ENCODE peak calls at places on chromosomes 13 and 19, in four cellular contexts. One of them, this sample, is unnamed.

GRCh38 chr13:48534911-48535501 is 2.1 kb upstream of the RCBTB2 start:
- DNase-seq in body of pancreas: no peak
- DNase-seq in K562: no peak
- DNase-seq in MM.1S: no peak
- DNase-seq in this sample: no peak

GRCh38 chr13:49624207-49624606 is 4.1 kb upstream of the ARL11 start:
- DNase-seq in body of pancreas: no peak
- DNase-seq in K562: no peak
- DNase-seq in MM.1S: no peak
- DNase-seq in this sample: no peak

GRCh38 chr13:108176685-108177274 is 38.6 kb downstream of the LIG4 start:
- DNase-seq in body of pancreas: peak; percentile 45
- DNase-seq in K562: peak; percentile 36
- DNase-seq in MM.1S: no peak
- DNase-seq in this sample: peak; percentile 51

GRCh38 chr13:110525328-110526319 is 35.9 kb downstream of the RAB20 start:
- DNase-seq in body of pancreas: no peak
- DNase-seq in K562: no peak
- DNase-seq in MM.1S: peak; percentile 97
- DNase-seq in this sample: no peak

GRCh38 chr19:32041681-32042292 is 303.6 kb upstream of the ZNF507 start:
- DNase-seq in body of pancreas: peak; percentile 45
- DNase-seq in K562: peak; percentile 59
- DNase-seq in MM.1S: peak; percentile 49
- DNase-seq in this sample: peak; percentile 72

GRCh38 chr19:4201798-4202197 is 19.3 kb downstream of the ANKRD24 start:
- DNase-seq in body of pancreas: no peak
- DNase-seq in K562: no peak
- DNase-seq in MM.1S: no peak
- DNase-seq in this sample: no peak

GRCh38 chr19:30883071-30883470 is 466.2 kb downstream of the TSHZ3 start:
- DNase-seq in body of pancreas: no peak
- DNase-seq in K562: no peak
- DNase-seq in MM.1S: no peak
- DNase-seq in this sample: no peak

GRCh38 chr13:25217023-25217909 is 45.2 kb upstream of the AMER2 start:
- DNase-seq in body of pancreas: no peak
- DNase-seq in K562: no peak
- DNase-seq in MM.1S: no peak
- DNase-seq in this sample: no peak

GRCh38 chr13:109657395-109657794 is 129.0 kb downstream of the IRS2 start:
- DNase-seq in body of pancreas: no peak
- DNase-seq in K562: no peak
- DNase-seq in MM.1S: no peak
- DNase-seq in this sample: no peak

GRCh38 chr13:41842029-41842428 is 118.9 kb downstream of the VWA8 start:
- DNase-seq in body of pancreas: no peak
- DNase-seq in K562: no peak
- DNase-seq in MM.1S: no peak
- DNase-seq in this sample: no peak

GRCh38 chr13:34817246-34817645 is 124.8 kb upstream of the NBEA start:
- DNase-seq in body of pancreas: no peak
- DNase-seq in K562: no peak
- DNase-seq in MM.1S: no peak
- DNase-seq in this sample: no peak

GRCh38 chr19:40803857-40804782 is 5.1 kb downstream of the EGLN2 start:
- DNase-seq in body of pancreas: peak; percentile 70
- DNase-seq in K562: peak; percentile 30
- DNase-seq in MM.1S: peak; percentile 24
- DNase-seq in this sample: no peak

GRCh38 chr13:100214886-100215285 is 126.0 kb downstream of the PCCA start:
- DNase-seq in body of pancreas: no peak
- DNase-seq in K562: no peak
- DNase-seq in MM.1S: no peak
- DNase-seq in this sample: no peak

GRCh38 chr13:66665991-66666390 is 564.1 kb downstream of the PCDH9 start:
- DNase-seq in body of pancreas: no peak
- DNase-seq in K562: no peak
- DNase-seq in MM.1S: no peak
- DNase-seq in this sample: peak; percentile 7

GRCh38 chr19:38722947-38723605 is 21.2 kb downstream of the CAPN12 start:
- DNase-seq in body of pancreas: no peak
- DNase-seq in K562: no peak
- DNase-seq in MM.1S: no peak
- DNase-seq in this sample: no peak

GRCh38 chr19:37007587-37008220 is 70.5 kb upstream of the ZNF420 start:
- DNase-seq in body of pancreas: peak; percentile 55
- DNase-seq in K562: peak; percentile 41
- DNase-seq in MM.1S: no peak
- DNase-seq in this sample: no peak

GRCh38 chr19:4199699-4200293 is 17.3 kb downstream of the ANKRD24 start:
- DNase-seq in body of pancreas: no peak
- DNase-seq in K562: peak; percentile 42
- DNase-seq in MM.1S: no peak
- DNase-seq in this sample: no peak

GRCh38 chr13:33446821-33447481 is 161.4 kb upstream of the STARD13 start:
- DNase-seq in body of pancreas: no peak
- DNase-seq in K562: no peak
- DNase-seq in MM.1S: no peak
- DNase-seq in this sample: no peak

GRCh38 chr19:13460045-13460444 is 46.2 kb downstream of the CACNA1A start:
- DNase-seq in body of pancreas: no peak
- DNase-seq in K562: no peak
- DNase-seq in MM.1S: no peak
- DNase-seq in this sample: no peak

GRCh38 chr13:51681037-51681678 is 96.9 kb downstream of the WDFY2 start:
- DNase-seq in body of pancreas: no peak
- DNase-seq in K562: no peak
- DNase-seq in MM.1S: no peak
- DNase-seq in this sample: no peak

GRCh38 chr13:41060723-41061074 is 610 bp upstream of the WBP4 start:
- DNase-seq in body of pancreas: peak; percentile 76
- DNase-seq in K562: peak; percentile 64
- DNase-seq in MM.1S: peak; percentile 61
- DNase-seq in this sample: peak; percentile 79

GRCh38 chr19:38389101-38389925 is 816 bp downstream of the SPRED3 start:
- DNase-seq in body of pancreas: no peak
- DNase-seq in K562: no peak
- DNase-seq in MM.1S: no peak
- DNase-seq in this sample: peak; percentile 15

GRCh38 chr13:96581741-96582140 is 412.5 kb downstream of the OXGR1 start:
- DNase-seq in body of pancreas: no peak
- DNase-seq in K562: no peak
- DNase-seq in MM.1S: no peak
- DNase-seq in this sample: no peak

GRCh38 chr19:51365211-51366049 is 758 bp downstream of the ETFB start:
- DNase-seq in body of pancreas: peak; percentile 26
- DNase-seq in K562: no peak
- DNase-seq in MM.1S: no peak
- DNase-seq in this sample: no peak
- TF ChIP-seq CTCF in body of pancreas: no peak
- TF ChIP-seq CTCF in K562: peak; percentile 26
- TF ChIP-seq CTCF in MM.1S: no peak
- TF ChIP-seq CTCF in this sample: no peak

GRCh38 chr13:27712421-27712820 is 79.9 kb upstream of the GSX1 start:
- DNase-seq in body of pancreas: peak; percentile 33
- DNase-seq in K562: no peak
- DNase-seq in MM.1S: no peak
- DNase-seq in this sample: no peak
- TF ChIP-seq CTCF in body of pancreas: peak; percentile 64
- TF ChIP-seq CTCF in K562: no peak
- TF ChIP-seq CTCF in MM.1S: no peak
- TF ChIP-seq CTCF in this sample: no peak

GRCh38 chr13:42876270-42876714 is 94.9 kb downstream of the FAM216B start:
- DNase-seq in body of pancreas: no peak
- DNase-seq in K562: no peak
- DNase-seq in MM.1S: no peak
- DNase-seq in this sample: no peak

GRCh38 chr13:42875448-42876269 is 94.3 kb downstream of the FAM216B start:
- DNase-seq in body of pancreas: no peak
- DNase-seq in K562: no peak
- DNase-seq in MM.1S: no peak
- DNase-seq in this sample: peak; percentile 25

GRCh38 chr13:42880241-42880640 is 98.9 kb downstream of the FAM216B start:
- DNase-seq in body of pancreas: no peak
- DNase-seq in K562: no peak
- DNase-seq in MM.1S: no peak
- DNase-seq in this sample: no peak

GRCh38 chr13:42878721-42879120 is 97.3 kb downstream of the FAM216B start:
- DNase-seq in body of pancreas: no peak
- DNase-seq in K562: no peak
- DNase-seq in MM.1S: no peak
- DNase-seq in this sample: no peak

DNA sequence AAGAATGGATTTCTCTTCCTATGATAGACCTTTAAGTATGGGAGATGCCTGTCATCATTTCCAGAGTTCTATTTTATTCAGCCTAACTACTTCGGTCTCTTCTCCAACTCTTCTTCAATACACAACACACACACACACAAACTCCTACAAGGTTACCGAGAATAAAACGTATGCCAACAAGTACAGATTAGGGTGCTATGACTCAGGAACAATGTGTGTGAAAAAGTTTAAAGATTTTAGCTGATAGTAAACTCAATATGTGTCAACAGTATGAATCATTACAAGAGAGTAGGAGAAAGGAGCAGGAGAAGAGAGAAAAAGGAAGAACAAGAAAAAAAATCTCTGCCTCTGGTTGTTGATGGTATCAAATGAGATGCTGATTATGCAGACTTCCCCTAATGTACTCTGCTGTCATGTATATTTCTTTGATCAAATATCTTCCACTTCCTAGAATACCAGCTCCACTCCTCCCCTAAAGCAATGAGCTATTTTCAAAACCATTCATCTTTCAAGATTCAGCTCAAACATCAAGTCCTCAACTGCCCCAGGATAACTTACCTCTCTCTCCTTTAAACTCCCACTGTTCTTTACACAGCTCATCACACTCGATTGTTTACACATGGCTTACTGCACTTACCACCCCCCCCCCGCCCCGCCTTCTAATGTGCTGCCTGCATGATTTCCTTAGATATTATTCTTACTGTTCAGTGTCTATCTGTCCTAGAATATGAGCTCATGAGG is 95.6 kb downstream of the FAM216B start:
- DNase-seq in body of pancreas: no peak
- DNase-seq in K562: no peak
- DNase-seq in MM.1S: no peak
- DNase-seq in this sample: no peak
- TF ChIP-seq CTCF in body of pancreas: no peak
- TF ChIP-seq CTCF in K562: no peak
- TF ChIP-seq CTCF in MM.1S: no peak
- TF ChIP-seq CTCF in this sample: no peak

DNA sequence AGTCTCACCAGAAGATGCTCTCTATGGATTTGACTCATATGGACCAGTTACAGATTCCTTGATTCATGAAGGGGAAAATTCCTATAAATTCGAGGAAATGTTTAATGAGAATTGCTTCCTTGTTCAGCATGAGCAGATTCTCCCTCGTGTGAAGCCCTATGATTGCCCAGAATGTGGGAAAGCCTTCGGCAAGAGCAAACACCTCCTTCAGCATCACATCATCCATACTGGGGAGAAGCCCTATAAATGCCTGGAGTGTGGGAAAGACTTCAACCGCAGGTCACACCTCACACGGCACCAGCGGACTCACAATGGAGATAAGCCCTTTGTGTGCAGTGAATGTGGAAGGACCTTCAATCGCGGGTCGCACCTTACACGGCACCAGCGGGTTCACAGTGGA is 10.7 kb downstream of the ZNF460 start:
- DNase-seq in body of pancreas: no peak
- DNase-seq in K562: no peak
- DNase-seq in MM.1S: no peak
- DNase-seq in this sample: no peak
- TF ChIP-seq CTCF in body of pancreas: no peak
- TF ChIP-seq CTCF in K562: no peak
- TF ChIP-seq CTCF in MM.1S: no peak
- TF ChIP-seq CTCF in this sample: no peak

DNA sequence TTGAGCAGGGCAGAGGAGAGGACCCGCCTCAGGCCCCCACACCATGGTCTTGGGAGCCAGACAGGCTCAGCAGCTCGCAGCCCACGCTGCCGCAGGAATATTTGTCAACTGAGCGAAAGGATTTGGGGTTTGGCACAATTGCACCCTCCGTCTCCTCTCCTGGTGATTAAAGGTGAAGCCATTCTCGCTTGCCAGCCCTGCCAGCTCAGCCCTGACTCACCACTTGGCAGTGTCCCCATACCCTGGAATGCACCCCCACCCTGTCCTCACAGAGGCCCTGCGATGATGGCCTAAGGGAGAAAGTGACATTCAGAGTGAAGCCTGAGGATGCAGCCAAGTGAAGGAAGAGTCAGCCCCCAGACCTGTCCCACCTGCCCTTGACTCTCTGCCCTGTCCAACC is 18.8 kb downstream of the CYTH2 start:
- DNase-seq in body of pancreas: peak; percentile 76
- DNase-seq in K562: no peak
- DNase-seq in MM.1S: no peak
- DNase-seq in this sample: no peak
- TF ChIP-seq CTCF in body of pancreas: no peak
- TF ChIP-seq CTCF in K562: no peak
- TF ChIP-seq CTCF in MM.1S: no peak
- TF ChIP-seq CTCF in this sample: no peak

GRCh38 chr19:48784527-48784926 is 26.3 kb downstream of the BCAT2 start:
- DNase-seq in body of pancreas: no peak
- DNase-seq in K562: peak; percentile 58
- DNase-seq in MM.1S: no peak
- DNase-seq in this sample: no peak
- TF ChIP-seq CTCF in body of pancreas: peak; percentile 87
- TF ChIP-seq CTCF in K562: peak; percentile 78
- TF ChIP-seq CTCF in MM.1S: peak; percentile 20
- TF ChIP-seq CTCF in this sample: no peak